ENCODE peak calls at places on chromosomes 5 and 9, in seven cellular contexts. J is H9, Z is neuronal stem cell, A is IMR-90, F is trophoblast cell, V is H1, D is mesendoderm. C is an unnamed sample.

GRCh38 chr5:80745490-80745889 is 90.7 kb upstream of the DHFR start:
- DNase-seq in A (peak), J (no peak), Z (no peak), V (no peak), F (no peak), D (no peak), C (peak)

GRCh38 chr5:35316611-35317307 is 86.5 kb upstream of the PRLR start:
- DNase-seq in A (no peak), Z (no peak), D (peak), V (no peak), J (no peak), F (no peak), C (no peak)

GRCh38 chr5:111223086-111223789 is 946 bp upstream of the CAMK4 start:
- DNase-seq in J (no peak), Z (no peak), A (no peak), V (no peak), D (no peak), F (no peak), C (no peak)

GRCh38 chr9:111762546-111762945 is 32.2 kb downstream of the SHOC1 start:
- DNase-seq in V (no peak), D (no peak), Z (no peak), F (no peak), J (no peak), A (peak), C (peak)

GRCh38 chr5:26329562-26330189 is 708.7 kb downstream of the CDH9 start:
- DNase-seq in J (no peak), Z (peak), D (peak), A (no peak), V (no peak), F (no peak), C (peak)

GRCh38 chr5:100855940-100856339 is 47.1 kb downstream of the ST8SIA4 start:
- DNase-seq in V (no peak), D (no peak), Z (no peak), J (no peak), F (no peak), A (no peak), C (no peak)

GRCh38 chr5:125485003-125485641 is 738.7 kb upstream of the ZNF608 start:
- DNase-seq in F (no peak), J (no peak), A (peak), D (peak), V (no peak), Z (peak), C (peak)

GRCh38 chr5:142432369-142432863 is 107.6 kb upstream of the SPRY4 start:
- DNase-seq in F (no peak), Z (no peak), J (no peak), D (no peak), V (no peak), A (no peak), C (no peak)

GRCh38 chr9:104907278-104907951 is 20.5 kb downstream of the ABCA1 start:
- DNase-seq in J (no peak), F (no peak), Z (no peak), D (no peak), V (no peak), A (peak), C (peak)

GRCh38 chr5:675111-675875 is 17.9 kb downstream of the TPPP start:
- DNase-seq in J (peak), V (no peak), A (no peak), Z (no peak), F (no peak), D (no peak), C (no peak)

GRCh38 chr5:74327339-74327685 is 313.2 kb downstream of the ENC1 start:
- DNase-seq in F (no peak), Z (no peak), D (no peak), V (no peak), J (no peak), A (no peak), C (no peak)

GRCh38 chr5:74325866-74326265 is 314.7 kb downstream of the ENC1 start:
- DNase-seq in A (no peak), F (no peak), Z (no peak), V (no peak), J (no peak), D (no peak), C (peak)

GRCh38 chr5:74322944-74323343 is 317.6 kb downstream of the ENC1 start:
- DNase-seq in A (no peak), V (no peak), D (no peak), Z (no peak), F (no peak), J (no peak), C (no peak)

GRCh38 chr5:74326571-74327338 is 313.8 kb downstream of the ENC1 start:
- DNase-seq in J (no peak), Z (no peak), F (peak), V (no peak), D (peak), A (peak), C (peak)

GRCh38 chr5:74324556-74324955 is 316.0 kb downstream of the ENC1 start:
- DNase-seq in D (no peak), V (no peak), F (no peak), J (no peak), A (no peak), Z (no peak), C (no peak)
- H2BK120ac ChIP-seq in D (no peak), V (no peak), F (peak), J (no peak), A (no peak), Z (no peak), C (no peak)

DNA sequence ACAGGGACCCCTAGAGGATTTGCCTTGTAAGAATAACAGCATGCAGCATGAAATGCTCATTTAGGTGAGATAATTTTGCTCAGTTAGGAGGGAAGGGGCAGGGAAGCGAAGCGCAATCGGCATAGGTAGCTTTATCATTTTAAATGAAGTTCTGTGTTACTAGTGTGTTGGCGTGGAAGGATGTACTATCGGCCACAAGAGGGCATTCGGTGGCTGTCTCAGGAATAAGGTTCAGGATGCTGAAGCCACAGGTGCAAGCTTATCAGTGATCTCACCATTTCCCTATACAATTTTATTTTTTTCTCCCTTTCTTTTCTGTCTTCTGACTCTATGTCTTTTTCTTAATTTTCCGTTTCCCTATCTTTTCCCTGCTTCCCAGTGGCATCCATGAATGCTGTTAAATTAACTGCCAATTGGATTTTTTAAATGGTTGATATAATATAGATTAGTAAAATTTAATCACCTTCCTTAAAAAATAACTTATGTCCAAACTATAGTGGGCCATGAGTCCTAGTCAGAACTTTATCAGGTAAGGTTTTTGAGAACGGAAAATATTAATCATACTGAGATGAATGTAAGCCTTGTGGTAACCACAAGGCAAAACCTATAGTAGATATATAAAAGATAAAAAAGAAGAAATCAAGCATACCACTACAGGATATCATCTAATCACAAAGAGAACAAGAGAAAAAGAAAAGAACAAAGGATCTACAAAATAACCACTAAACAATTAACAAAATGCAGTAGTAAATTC is 1.2 kb upstream of the INSL6 start:
- DNase-seq in Z (peak), D (peak), V (peak), F (peak), A (peak), J (peak), C (peak)
- H2BK120ac ChIP-seq in Z (no peak), D (no peak), V (no peak), F (no peak), A (no peak), J (no peak), C (no peak)

DNA sequence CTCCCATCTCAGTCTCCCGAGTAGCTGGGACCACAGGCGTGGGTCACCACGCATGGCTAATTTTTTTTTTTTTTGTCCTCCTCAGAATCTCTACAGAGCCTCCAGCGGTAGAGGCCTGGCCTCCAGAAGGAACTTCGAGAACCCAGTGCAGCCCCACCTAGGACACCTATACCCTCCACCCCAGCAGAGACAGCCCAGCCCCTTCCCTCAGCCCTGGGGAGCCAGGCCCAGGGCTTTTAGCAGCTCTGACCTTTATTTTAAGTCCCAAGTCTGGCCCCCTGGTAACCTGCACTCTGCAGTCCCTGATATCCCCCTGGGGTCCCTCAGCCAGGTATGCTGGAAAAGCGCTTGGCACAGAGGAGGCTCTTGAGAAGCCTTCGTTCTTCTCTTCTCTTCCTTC is 5.2 kb downstream of the GLIPR2 start:
- DNase-seq in D (no peak), Z (no peak), V (no peak), A (no peak), J (no peak), F (no peak), C (no peak)
- H2BK120ac ChIP-seq in D (no peak), Z (no peak), V (no peak), A (no peak), J (no peak), F (no peak), C (no peak)

GRCh38 chr5:71794061-71794695 is 75.1 kb downstream of the CARTPT start:
- DNase-seq in A (no peak), J (no peak), Z (no peak), D (no peak), F (no peak), V (no peak), C (no peak)
- H2BK120ac ChIP-seq in A (no peak), J (no peak), Z (no peak), D (no peak), F (no peak), V (no peak), C (no peak)

GRCh38 chr5:90783460-90784333 is 225.1 kb downstream of the ADGRV1 start:
- DNase-seq in D (peak), A (peak), Z (peak), V (no peak), J (peak), F (peak), C (peak)
- H2BK120ac ChIP-seq in D (no peak), A (no peak), Z (no peak), V (no peak), J (no peak), F (no peak), C (no peak)

GRCh38 chr9:122812736-122813135 is 12.8 kb downstream of the OR1K1 start:
- DNase-seq in V (no peak), D (no peak), A (no peak), Z (no peak), J (no peak), F (no peak), C (no peak)

GRCh38 chr9:122807271-122807900 is 7.5 kb downstream of the OR1K1 start:
- DNase-seq in V (no peak), J (no peak), A (peak), F (peak), D (no peak), Z (no peak), C (no peak)

GRCh38 chr9:122806661-122807060 is 6.7 kb downstream of the OR1K1 start:
- DNase-seq in V (no peak), J (no peak), F (peak), Z (no peak), A (no peak), D (no peak), C (no peak)

GRCh38 chr9:122808141-122808540 is 8.2 kb downstream of the OR1K1 start:
- DNase-seq in J (no peak), D (no peak), A (no peak), Z (no peak), F (no peak), V (no peak), C (no peak)

DNA sequence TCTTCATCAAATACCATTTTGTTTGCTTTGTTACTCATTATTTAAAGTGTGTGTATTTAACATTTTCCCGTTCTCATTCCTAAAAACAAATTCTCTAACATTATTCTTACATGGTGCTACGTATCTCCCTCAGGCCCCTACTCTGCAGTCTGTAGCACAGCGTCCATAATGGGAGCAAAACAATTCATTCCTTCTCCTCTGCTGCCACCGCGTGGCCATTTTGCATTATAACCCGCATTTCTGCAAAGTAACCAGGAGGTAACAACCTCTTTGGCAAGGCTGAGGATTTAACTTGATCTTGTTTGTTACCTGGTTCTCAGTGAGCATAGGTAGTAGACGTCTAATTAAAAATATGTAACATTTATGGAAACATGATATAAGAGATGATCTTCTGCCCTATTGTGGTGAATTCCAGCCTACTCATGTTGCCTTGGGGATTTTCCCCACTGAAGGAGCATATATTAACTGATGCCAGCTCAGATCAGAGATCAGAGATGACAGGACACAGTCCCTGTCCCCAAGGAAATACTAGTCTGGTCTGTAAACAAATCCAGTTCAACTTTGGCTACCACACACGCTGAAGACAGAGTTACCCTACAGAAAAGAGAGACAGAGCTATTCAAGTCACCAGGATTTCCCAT is 10.5 kb downstream of the OR1K1 start:
- DNase-seq in D (peak), F (peak), Z (peak), V (peak), A (peak), J (peak), C (peak)
- H2BK120ac ChIP-seq in D (no peak), F (no peak), Z (no peak), V (no peak), A (peak), J (no peak), C (no peak)

DNA sequence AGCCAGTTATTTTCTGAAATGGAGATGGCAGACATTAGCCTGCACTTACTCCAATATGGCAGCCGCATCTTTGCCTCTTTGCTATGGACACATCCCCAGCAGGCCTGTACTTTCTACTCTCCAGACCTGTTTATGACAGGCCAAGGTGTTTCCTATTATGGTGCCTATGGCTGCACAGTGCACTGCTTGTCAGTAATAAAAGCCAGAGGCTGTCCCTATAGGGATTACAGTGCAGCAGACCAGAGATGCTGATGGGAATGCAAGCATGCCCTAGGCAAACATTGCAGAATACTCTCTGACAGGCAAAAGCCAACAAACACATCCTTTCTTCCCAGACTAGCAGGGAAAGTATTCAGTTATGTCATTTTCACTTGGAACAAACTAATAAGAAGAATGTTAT is 442.9 kb downstream of the RAB3C start:
- DNase-seq in V (no peak), A (peak), D (no peak), J (no peak), F (no peak), Z (no peak), C (no peak)
- H2BK120ac ChIP-seq in V (no peak), A (no peak), D (no peak), J (no peak), F (no peak), Z (no peak), C (no peak)

GRCh38 chr5:164608507-164608906 is 1103.1 kb downstream of the MAT2B start:
- DNase-seq in J (no peak), Z (no peak), A (no peak), F (no peak), D (no peak), V (no peak), C (no peak)
- H2BK120ac ChIP-seq in J (no peak), Z (no peak), A (no peak), F (no peak), D (no peak), V (no peak), C (no peak)

GRCh38 chr5:108371263-108371662 is 10.6 kb downstream of the FBXL17 start:
- DNase-seq in F (no peak), J (no peak), A (no peak), Z (no peak), V (no peak), D (no peak), C (no peak)

GRCh38 chr5:108372369-108372768 is 9.5 kb downstream of the FBXL17 start:
- DNase-seq in A (no peak), F (no peak), Z (no peak), V (no peak), J (no peak), D (peak), C (no peak)

GRCh38 chr5:108369167-108369566 is 12.7 kb downstream of the FBXL17 start:
- DNase-seq in A (no peak), V (no peak), Z (no peak), J (no peak), F (no peak), D (peak), C (no peak)

GRCh38 chr5:108375768-108376167 is 6.1 kb downstream of the FBXL17 start:
- DNase-seq in F (no peak), A (no peak), D (no peak), V (no peak), Z (no peak), J (no peak), C (no peak)

DNA sequence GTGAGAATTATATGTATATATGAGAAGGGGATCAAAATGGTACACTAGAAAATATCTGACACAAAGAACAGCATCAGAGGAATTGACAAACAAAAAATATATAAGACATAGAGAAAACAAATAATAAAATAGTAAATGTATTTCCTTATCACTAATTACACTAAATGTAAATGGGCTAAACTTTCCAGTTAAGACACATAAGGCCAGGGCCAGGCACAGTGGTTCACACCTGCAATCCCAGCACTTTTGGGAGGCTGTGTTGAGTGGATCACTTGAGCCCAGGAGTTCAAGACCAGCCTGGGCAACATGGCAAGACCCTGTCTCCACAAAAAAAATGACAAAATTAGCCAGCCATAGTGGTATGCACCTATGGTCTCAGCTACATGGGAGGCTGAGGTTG is 8.5 kb downstream of the FBXL17 start:
- DNase-seq in A (no peak), Z (no peak), D (no peak), F (no peak), V (no peak), J (no peak), C (no peak)
- H2BK120ac ChIP-seq in A (no peak), Z (no peak), D (no peak), F (no peak), V (no peak), J (no peak), C (no peak)

GRCh38 chr9:123686131-123686848 is 243.6 kb downstream of the DENND1A start:
- DNase-seq in F (no peak), Z (no peak), A (peak), D (no peak), V (no peak), J (no peak), C (no peak)

GRCh38 chr9:123686849-123687233 is 243.1 kb downstream of the DENND1A start:
- DNase-seq in F (no peak), J (no peak), Z (no peak), D (no peak), A (no peak), V (no peak), C (no peak)

GRCh38 chr9:123687246-123687721 is 242.6 kb downstream of the DENND1A start:
- DNase-seq in Z (no peak), J (no peak), A (no peak), D (no peak), F (no peak), V (no peak), C (no peak)

GRCh38 chr9:123691904-123692303 is 238.0 kb downstream of the DENND1A start:
- DNase-seq in V (no peak), F (no peak), J (no peak), A (no peak), D (no peak), Z (no peak), C (no peak)

GRCh38 chr9:123689701-123690428 is 240.1 kb downstream of the DENND1A start:
- DNase-seq in Z (no peak), V (no peak), J (no peak), F (no peak), D (no peak), A (no peak), C (no peak)
- H2BK120ac ChIP-seq in Z (no peak), V (no peak), J (no peak), F (no peak), D (no peak), A (no peak), C (no peak)

C was measured in mesenchymal stem cell.